ENCODE peak calls at places on chromosomes 3 and 15, in seven cellular contexts. One of them, this sample, is unnamed.

GRCh38 chr15:82300883-82301282 is 38.3 kb downstream of the SAXO2 start:
- DNase-seq in NB4: no peak
- DNase-seq in naive thymus-derived CD8-positive, alpha-beta T cell: no peak
- DNase-seq in activated T-helper 2 cell treated with anti-CD3 and anti-CD28 coated beads, Interferon-gamma antibody, Interleukin-2, Interleukin-4, amounts not matched to agents 10 μg/mL and 5 μg/mL and 100 μg/mL, durations not matched to agents 14 hours and 24 hours and 36 hours: no peak
- DNase-seq in H4: no peak
- DNase-seq in dermis microvascular lymphatic vessel endothelial cell: no peak
- DNase-seq in SW480: no peak
- DNase-seq in this sample: no peak

GRCh38 chr3:45164056-45164455 is 17.9 kb upstream of the CDCP1 start:
- DNase-seq in naive thymus-derived CD8-positive, alpha-beta T cell: no peak
- DNase-seq in SW480: no peak
- DNase-seq in H4: no peak
- DNase-seq in activated T-helper 2 cell treated with anti-CD3 and anti-CD28 coated beads, Interferon-gamma antibody, Interleukin-2, Interleukin-4, amounts not matched to agents 10 μg/mL and 5 μg/mL and 100 μg/mL, durations not matched to agents 14 hours and 24 hours and 36 hours: no peak
- DNase-seq in NB4: no peak
- DNase-seq in dermis microvascular lymphatic vessel endothelial cell: no peak
- DNase-seq in this sample: no peak

GRCh38 chr3:16982439-16982838 is 97.7 kb downstream of the PLCL2 start:
- DNase-seq in naive thymus-derived CD8-positive, alpha-beta T cell: no peak
- DNase-seq in dermis microvascular lymphatic vessel endothelial cell: no peak
- DNase-seq in NB4: no peak
- DNase-seq in H4: no peak
- DNase-seq in activated T-helper 2 cell treated with anti-CD3 and anti-CD28 coated beads, Interferon-gamma antibody, Interleukin-2, Interleukin-4, amounts not matched to agents 10 μg/mL and 5 μg/mL and 100 μg/mL, durations not matched to agents 14 hours and 24 hours and 36 hours: no peak
- DNase-seq in SW480: no peak
- DNase-seq in this sample: no peak

GRCh38 chr3:75218577-75218976 is 445.6 kb upstream of the FRG2C start:
- DNase-seq in dermis microvascular lymphatic vessel endothelial cell: no peak
- DNase-seq in naive thymus-derived CD8-positive, alpha-beta T cell: no peak
- DNase-seq in SW480: peak
- DNase-seq in activated T-helper 2 cell treated with anti-CD3 and anti-CD28 coated beads, Interferon-gamma antibody, Interleukin-2, Interleukin-4, amounts not matched to agents 10 μg/mL and 5 μg/mL and 100 μg/mL, durations not matched to agents 14 hours and 24 hours and 36 hours: no peak
- DNase-seq in NB4: no peak
- DNase-seq in H4: peak
- DNase-seq in this sample: no peak

GRCh38 chr3:42263354-42264346 is 2.3 kb downstream of the CCK start:
- DNase-seq in naive thymus-derived CD8-positive, alpha-beta T cell: no peak
- DNase-seq in dermis microvascular lymphatic vessel endothelial cell: no peak
- DNase-seq in activated T-helper 2 cell treated with anti-CD3 and anti-CD28 coated beads, Interferon-gamma antibody, Interleukin-2, Interleukin-4, amounts not matched to agents 10 μg/mL and 5 μg/mL and 100 μg/mL, durations not matched to agents 14 hours and 24 hours and 36 hours: no peak
- DNase-seq in SW480: no peak
- DNase-seq in H4: no peak
- DNase-seq in NB4: no peak
- DNase-seq in this sample: no peak

GRCh38 chr15:40929730-40930429 is 740 bp downstream of the DLL4 start:
- DNase-seq in H4: no peak
- DNase-seq in dermis microvascular lymphatic vessel endothelial cell: peak
- DNase-seq in activated T-helper 2 cell treated with anti-CD3 and anti-CD28 coated beads, Interferon-gamma antibody, Interleukin-2, Interleukin-4, amounts not matched to agents 10 μg/mL and 5 μg/mL and 100 μg/mL, durations not matched to agents 14 hours and 24 hours and 36 hours: no peak
- DNase-seq in SW480: no peak
- DNase-seq in naive thymus-derived CD8-positive, alpha-beta T cell: no peak
- DNase-seq in NB4: peak
- DNase-seq in this sample: no peak

GRCh38 chr3:183185696-183186095 is 23.2 kb upstream of the LAMP3 start:
- DNase-seq in naive thymus-derived CD8-positive, alpha-beta T cell: no peak
- DNase-seq in NB4: peak
- DNase-seq in H4: peak
- DNase-seq in activated T-helper 2 cell treated with anti-CD3 and anti-CD28 coated beads, Interferon-gamma antibody, Interleukin-2, Interleukin-4, amounts not matched to agents 10 μg/mL and 5 μg/mL and 100 μg/mL, durations not matched to agents 14 hours and 24 hours and 36 hours: no peak
- DNase-seq in dermis microvascular lymphatic vessel endothelial cell: peak
- DNase-seq in SW480: peak
- DNase-seq in this sample: no peak

GRCh38 chr15:62068787-62069170 is 2.0 kb downstream of the C2CD4A start:
- DNase-seq in NB4: no peak
- DNase-seq in H4: no peak
- DNase-seq in SW480: peak
- DNase-seq in naive thymus-derived CD8-positive, alpha-beta T cell: no peak
- DNase-seq in dermis microvascular lymphatic vessel endothelial cell: peak
- DNase-seq in activated T-helper 2 cell treated with anti-CD3 and anti-CD28 coated beads, Interferon-gamma antibody, Interleukin-2, Interleukin-4, amounts not matched to agents 10 μg/mL and 5 μg/mL and 100 μg/mL, durations not matched to agents 14 hours and 24 hours and 36 hours: no peak
- DNase-seq in this sample: no peak

GRCh38 chr15:65509321-65509720 is 8.2 kb downstream of the DPP8 start:
- DNase-seq in H4: no peak
- DNase-seq in dermis microvascular lymphatic vessel endothelial cell: no peak
- DNase-seq in naive thymus-derived CD8-positive, alpha-beta T cell: no peak
- DNase-seq in activated T-helper 2 cell treated with anti-CD3 and anti-CD28 coated beads, Interferon-gamma antibody, Interleukin-2, Interleukin-4, amounts not matched to agents 10 μg/mL and 5 μg/mL and 100 μg/mL, durations not matched to agents 14 hours and 24 hours and 36 hours: no peak
- DNase-seq in NB4: no peak
- DNase-seq in SW480: no peak
- DNase-seq in this sample: no peak

GRCh38 chr15:89114974-89115373 is 26.7 kb downstream of the ABHD2 start:
- DNase-seq in H4: no peak
- DNase-seq in naive thymus-derived CD8-positive, alpha-beta T cell: no peak
- DNase-seq in NB4: no peak
- DNase-seq in activated T-helper 2 cell treated with anti-CD3 and anti-CD28 coated beads, Interferon-gamma antibody, Interleukin-2, Interleukin-4, amounts not matched to agents 10 μg/mL and 5 μg/mL and 100 μg/mL, durations not matched to agents 14 hours and 24 hours and 36 hours: no peak
- DNase-seq in SW480: peak
- DNase-seq in dermis microvascular lymphatic vessel endothelial cell: peak
- DNase-seq in this sample: no peak

GRCh38 chr15:81809543-81809942 is 236.3 kb downstream of the MEX3B start:
- DNase-seq in SW480: peak
- DNase-seq in dermis microvascular lymphatic vessel endothelial cell: peak
- DNase-seq in activated T-helper 2 cell treated with anti-CD3 and anti-CD28 coated beads, Interferon-gamma antibody, Interleukin-2, Interleukin-4, amounts not matched to agents 10 μg/mL and 5 μg/mL and 100 μg/mL, durations not matched to agents 14 hours and 24 hours and 36 hours: no peak
- DNase-seq in naive thymus-derived CD8-positive, alpha-beta T cell: no peak
- DNase-seq in H4: peak
- DNase-seq in NB4: peak
- DNase-seq in this sample: no peak

GRCh38 chr3:153628591-153628990 is 466.6 kb downstream of the RAP2B start:
- DNase-seq in SW480: no peak
- DNase-seq in dermis microvascular lymphatic vessel endothelial cell: peak
- DNase-seq in naive thymus-derived CD8-positive, alpha-beta T cell: no peak
- DNase-seq in activated T-helper 2 cell treated with anti-CD3 and anti-CD28 coated beads, Interferon-gamma antibody, Interleukin-2, Interleukin-4, amounts not matched to agents 10 μg/mL and 5 μg/mL and 100 μg/mL, durations not matched to agents 14 hours and 24 hours and 36 hours: no peak
- DNase-seq in NB4: no peak
- DNase-seq in H4: no peak
- DNase-seq in this sample: no peak

GRCh38 chr15:101128191-101128590 is 123.7 kb downstream of the CHSY1 start:
- DNase-seq in naive thymus-derived CD8-positive, alpha-beta T cell: no peak
- DNase-seq in dermis microvascular lymphatic vessel endothelial cell: peak
- DNase-seq in NB4: no peak
- DNase-seq in activated T-helper 2 cell treated with anti-CD3 and anti-CD28 coated beads, Interferon-gamma antibody, Interleukin-2, Interleukin-4, amounts not matched to agents 10 μg/mL and 5 μg/mL and 100 μg/mL, durations not matched to agents 14 hours and 24 hours and 36 hours: no peak
- DNase-seq in H4: peak
- DNase-seq in SW480: no peak
- DNase-seq in this sample: no peak

GRCh38 chr3:33975463-33975862 is 177.0 kb downstream of the PDCD6IP start:
- DNase-seq in SW480: no peak
- DNase-seq in H4: no peak
- DNase-seq in activated T-helper 2 cell treated with anti-CD3 and anti-CD28 coated beads, Interferon-gamma antibody, Interleukin-2, Interleukin-4, amounts not matched to agents 10 μg/mL and 5 μg/mL and 100 μg/mL, durations not matched to agents 14 hours and 24 hours and 36 hours: no peak
- DNase-seq in naive thymus-derived CD8-positive, alpha-beta T cell: no peak
- DNase-seq in NB4: no peak
- DNase-seq in dermis microvascular lymphatic vessel endothelial cell: no peak
- DNase-seq in this sample: no peak

GRCh38 chr15:68347392-68347791 is 69.8 kb downstream of the FEM1B start:
- DNase-seq in H4: no peak
- DNase-seq in activated T-helper 2 cell treated with anti-CD3 and anti-CD28 coated beads, Interferon-gamma antibody, Interleukin-2, Interleukin-4, amounts not matched to agents 10 μg/mL and 5 μg/mL and 100 μg/mL, durations not matched to agents 14 hours and 24 hours and 36 hours: no peak
- DNase-seq in naive thymus-derived CD8-positive, alpha-beta T cell: no peak
- DNase-seq in SW480: no peak
- DNase-seq in NB4: no peak
- DNase-seq in dermis microvascular lymphatic vessel endothelial cell: peak
- DNase-seq in this sample: no peak

GRCh38 chr3:172040976-172041963 is 1.9 kb downstream of the FNDC3B start:
- DNase-seq in H4: peak
- DNase-seq in dermis microvascular lymphatic vessel endothelial cell: peak
- DNase-seq in NB4: peak
- DNase-seq in naive thymus-derived CD8-positive, alpha-beta T cell: no peak
- DNase-seq in activated T-helper 2 cell treated with anti-CD3 and anti-CD28 coated beads, Interferon-gamma antibody, Interleukin-2, Interleukin-4, amounts not matched to agents 10 μg/mL and 5 μg/mL and 100 μg/mL, durations not matched to agents 14 hours and 24 hours and 36 hours: no peak
- DNase-seq in SW480: no peak
- DNase-seq in this sample: no peak

GRCh38 chr3:42804113-42804830 is at the start of gene HIGD1A:
- DNase-seq in dermis microvascular lymphatic vessel endothelial cell: peak
- DNase-seq in NB4: peak
- DNase-seq in SW480: peak
- DNase-seq in naive thymus-derived CD8-positive, alpha-beta T cell: peak
- DNase-seq in activated T-helper 2 cell treated with anti-CD3 and anti-CD28 coated beads, Interferon-gamma antibody, Interleukin-2, Interleukin-4, amounts not matched to agents 10 μg/mL and 5 μg/mL and 100 μg/mL, durations not matched to agents 14 hours and 24 hours and 36 hours: peak
- DNase-seq in H4: peak
- DNase-seq in this sample: peak